ENCODE peak calls at places on chromosomes 2 and 18, in four cellular contexts. U is K562, O is coronary artery, L is transverse colon. A is an unnamed sample.

GRCh38 chr18:67710639-67711038 is 194.1 kb upstream of the DSEL start:
- DNase-seq in U (no peak), O (no peak), L (no peak), A (no peak)

GRCh38 chr18:74271656-74272055 is 20.1 kb downstream of the CYB5A start:
- DNase-seq in U (no peak), O (no peak), L (no peak), A (no peak)

GRCh38 chr2:50751255-50752069 is 280.5 kb downstream of the NRXN1 start:
- DNase-seq in U (no peak), O (no peak), L (no peak), A (no peak)

GRCh38 chr2:169005080-169005598 is 26.0 kb downstream of the ABCB11 start:
- DNase-seq in U (peak), O (no peak), L (no peak), A (no peak)

GRCh38 chr2:99938250-99938649 is 204.1 kb downstream of the AFF3 start:
- DNase-seq in U (no peak), O (no peak), L (no peak), A (no peak)

GRCh38 chr2:65471409-65471808 is 39.0 kb upstream of the SPRED2 start:
- DNase-seq in U (no peak), O (no peak), L (no peak), A (no peak)

GRCh38 chr2:234702731-234703225 is 205.9 kb upstream of the ARL4C start:
- DNase-seq in U (no peak), O (no peak), L (no peak), A (no peak)

GRCh38 chr2:105378921-105379383 is 19.9 kb downstream of the FHL2 start:
- DNase-seq in U (no peak), O (peak), L (no peak), A (no peak)

GRCh38 chr2:11652141-11652540 is 17.9 kb downstream of the NTSR2 start:
- DNase-seq in U (no peak), O (no peak), L (no peak), A (no peak)

GRCh38 chr2:24317491-24317920 is 42.8 kb downstream of the ITSN2 start:
- DNase-seq in U (no peak), O (no peak), L (no peak), A (no peak)

DNA sequence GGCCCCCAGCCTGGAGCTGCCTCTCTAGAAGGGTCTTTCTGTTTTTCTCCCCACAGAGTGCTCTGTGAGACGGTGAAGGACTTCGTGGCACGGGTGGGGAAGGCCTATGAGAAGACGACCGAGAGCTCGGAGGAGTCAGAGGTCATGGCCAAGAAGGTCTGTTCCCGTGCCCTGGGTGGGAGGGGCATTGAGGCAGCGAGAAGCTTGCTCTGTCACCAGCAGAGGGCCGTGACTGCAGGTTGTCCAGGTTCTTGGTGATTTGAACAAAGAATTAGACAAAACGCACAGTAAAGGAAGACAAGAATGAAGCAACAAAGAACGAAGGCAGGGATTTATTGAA is 93.9 kb downstream of the DGKD start:
- DNase-seq in U (peak), O (no peak), L (no peak), A (no peak)
- TF ChIP-seq CTCF in U (peak), O (no peak), L (no peak), A (no peak)

DNA sequence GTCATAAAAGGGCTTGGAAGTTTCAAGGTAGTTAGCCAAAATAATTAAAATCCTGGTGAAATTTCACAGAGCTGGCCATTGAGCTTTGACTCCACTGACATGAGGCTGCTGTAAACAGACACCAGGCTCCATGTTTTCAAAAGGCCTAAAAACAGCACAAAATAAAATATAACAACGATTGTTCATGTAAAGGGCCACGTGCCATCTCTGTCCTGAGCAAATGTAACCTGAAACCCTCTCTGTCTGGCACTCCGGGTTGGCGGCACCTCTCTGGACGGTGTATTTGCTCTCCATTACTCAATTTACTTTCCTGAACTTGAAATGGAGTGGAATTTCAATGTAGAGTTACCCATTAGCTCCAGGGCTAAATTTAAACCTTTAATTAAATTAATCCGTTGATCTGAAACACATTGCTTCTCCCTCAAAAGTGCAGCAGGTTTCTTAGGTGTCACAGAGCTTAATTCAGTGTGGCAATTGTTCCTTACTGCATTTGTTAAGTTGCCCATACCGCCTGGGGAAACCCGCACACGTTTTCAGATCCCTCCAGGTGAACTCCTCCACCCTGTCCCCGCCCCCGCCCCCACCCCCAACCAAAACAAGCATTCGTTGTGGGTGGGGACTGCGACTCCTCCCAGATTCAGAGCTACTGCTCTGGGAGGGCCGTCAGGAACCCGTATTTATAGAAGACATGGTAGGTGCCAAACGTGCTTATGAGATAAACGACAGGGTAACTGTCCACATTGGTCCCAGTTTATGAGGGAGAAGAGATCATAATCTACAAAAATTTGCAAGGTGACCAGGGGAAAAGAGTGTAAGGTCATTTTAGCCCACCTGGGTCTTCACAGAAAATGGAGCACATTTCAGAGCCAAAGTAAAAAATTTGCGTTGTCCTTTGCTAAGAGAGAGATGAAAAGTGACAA is 1.2 kb upstream of the CABLES1 start:
- DNase-seq in U (no peak), O (no peak), L (peak), A (peak)
- H3K4me3 ChIP-seq in U (no peak), O (peak), L (no peak), A (no peak)

GRCh38 chr2:60518567-60518966 is 34.9 kb downstream of the BCL11A start:
- DNase-seq in U (no peak), O (no peak), L (no peak), A (no peak)
- H3K27ac ChIP-seq in U (no peak), O (no peak), L (peak), A (no peak)

GRCh38 chr18:25102657-25103056 is 249.3 kb downstream of the ZNF521 start:
- DNase-seq in U (no peak), O (no peak), L (no peak), A (no peak)

GRCh38 chr18:25103468-25104155 is 248.4 kb downstream of the ZNF521 start:
- DNase-seq in U (no peak), O (no peak), L (no peak), A (no peak)

GRCh38 chr18:25097119-25098114 is 254.5 kb downstream of the ZNF521 start:
- DNase-seq in U (no peak), O (no peak), L (no peak), A (no peak)

GRCh38 chr18:25099838-25100393 is 252.1 kb downstream of the ZNF521 start:
- DNase-seq in U (no peak), O (no peak), L (no peak), A (no peak)
- TF ChIP-seq CTCF in U (no peak), O (no peak), L (no peak), A (no peak)

DNA sequence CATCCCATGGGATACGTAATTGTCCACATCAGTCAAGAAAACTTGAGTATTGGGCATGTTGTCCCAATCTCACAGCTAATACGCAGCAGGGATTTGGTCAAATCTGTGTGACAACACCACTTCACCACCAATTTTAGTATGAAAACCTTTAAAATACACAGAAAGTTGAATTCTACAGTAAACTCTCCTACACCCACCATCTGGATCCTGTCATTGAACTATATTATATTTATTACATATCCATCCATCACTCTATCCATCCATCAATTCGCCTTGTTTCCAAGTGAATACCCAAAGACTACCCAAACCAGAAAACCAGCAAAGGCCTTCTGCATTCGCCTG is 846 bp upstream of the FKBP7 start:
- DNase-seq in U (no peak), O (no peak), L (no peak), A (no peak)
- H3K4me3 ChIP-seq in U (no peak), O (peak), L (no peak), A (peak)